ENCODE peak calls at places on chromosomes 3 and 15, in six cellular contexts. One of them, this sample, is unnamed.

GRCh38 chr3:51389423-51390183 is 1.5 kb upstream of the RBM15B start:
- DNase-seq in IMR-90: peak
- DNase-seq in H9: peak
- DNase-seq in mesenchymal stem cell: peak
- DNase-seq in neuronal stem cell: no peak
- DNase-seq in H1: peak
- DNase-seq in this sample: peak

GRCh38 chr15:45641374-45641778 is 6.5 kb downstream of the SQOR start:
- DNase-seq in IMR-90: peak
- DNase-seq in H9: no peak
- DNase-seq in mesenchymal stem cell: peak
- DNase-seq in neuronal stem cell: no peak
- DNase-seq in H1: no peak
- DNase-seq in this sample: peak

GRCh38 chr15:29337156-29337959 is 67.7 kb upstream of the NSMCE3 start:
- DNase-seq in IMR-90: peak
- DNase-seq in H9: no peak
- DNase-seq in mesenchymal stem cell: no peak
- DNase-seq in neuronal stem cell: no peak
- DNase-seq in H1: no peak
- DNase-seq in this sample: no peak

GRCh38 chr3:99765042-99765942 is 52.4 kb upstream of the CMSS1 start:
- DNase-seq in IMR-90: peak
- DNase-seq in H9: no peak
- DNase-seq in mesenchymal stem cell: peak
- DNase-seq in neuronal stem cell: no peak
- DNase-seq in H1: no peak
- DNase-seq in this sample: no peak

GRCh38 chr15:91263632-91264477 is 163.8 kb downstream of the SV2B start:
- DNase-seq in IMR-90: peak
- DNase-seq in H9: no peak
- DNase-seq in mesenchymal stem cell: no peak
- DNase-seq in neuronal stem cell: no peak
- DNase-seq in H1: no peak
- DNase-seq in this sample: peak

GRCh38 chr3:160183375-160184076 is 41.7 kb upstream of the C3orf80 start:
- DNase-seq in IMR-90: peak
- DNase-seq in H9: no peak
- DNase-seq in mesenchymal stem cell: no peak
- DNase-seq in neuronal stem cell: no peak
- DNase-seq in H1: no peak
- DNase-seq in this sample: no peak

GRCh38 chr3:159208080-159208479 is 406.2 kb downstream of the MFSD1 start:
- DNase-seq in IMR-90: no peak
- DNase-seq in H9: no peak
- DNase-seq in mesenchymal stem cell: no peak
- DNase-seq in neuronal stem cell: no peak
- DNase-seq in H1: no peak
- DNase-seq in this sample: no peak

GRCh38 chr15:30953731-30954378 is 37.6 kb downstream of the MTMR10 start:
- DNase-seq in IMR-90: peak
- DNase-seq in H9: peak
- DNase-seq in mesenchymal stem cell: peak
- DNase-seq in neuronal stem cell: no peak
- DNase-seq in H1: no peak
- DNase-seq in this sample: peak

GRCh38 chr15:93286456-93286855 is 197.4 kb upstream of the RGMA start:
- DNase-seq in IMR-90: no peak
- DNase-seq in H9: no peak
- DNase-seq in mesenchymal stem cell: no peak
- DNase-seq in neuronal stem cell: no peak
- DNase-seq in H1: no peak
- DNase-seq in this sample: peak

GRCh38 chr3:122810706-122811105 is 15.8 kb downstream of the SLC49A4 start:
- DNase-seq in IMR-90: peak
- DNase-seq in H9: no peak
- DNase-seq in mesenchymal stem cell: no peak
- DNase-seq in neuronal stem cell: no peak
- DNase-seq in H1: no peak
- DNase-seq in this sample: no peak

GRCh38 chr3:169026543-169027181 is 636.9 kb downstream of the MECOM start:
- DNase-seq in IMR-90: peak
- DNase-seq in H9: no peak
- DNase-seq in mesenchymal stem cell: peak
- DNase-seq in neuronal stem cell: no peak
- DNase-seq in H1: no peak
- DNase-seq in this sample: peak

GRCh38 chr3:188486126-188486525 is 332.2 kb downstream of the LPP start:
- DNase-seq in IMR-90: peak
- DNase-seq in H9: no peak
- DNase-seq in mesenchymal stem cell: peak
- DNase-seq in neuronal stem cell: no peak
- DNase-seq in H1: no peak
- DNase-seq in this sample: no peak

GRCh38 chr3:134462236-134463059 is 23.3 kb downstream of the ANAPC13 start:
- DNase-seq in IMR-90: peak
- DNase-seq in H9: no peak
- DNase-seq in mesenchymal stem cell: peak
- DNase-seq in neuronal stem cell: no peak
- DNase-seq in H1: peak
- DNase-seq in this sample: no peak

GRCh38 chr15:100688549-100689120 is 86.2 kb downstream of the ASB7 start:
- DNase-seq in IMR-90: no peak
- DNase-seq in H9: peak
- DNase-seq in mesenchymal stem cell: no peak
- DNase-seq in neuronal stem cell: no peak
- DNase-seq in H1: no peak
- DNase-seq in this sample: no peak

GRCh38 chr3:78919021-78919755 is 848.6 kb downstream of the ROBO1 start:
- DNase-seq in IMR-90: peak
- DNase-seq in H9: no peak
- DNase-seq in mesenchymal stem cell: peak
- DNase-seq in neuronal stem cell: no peak
- DNase-seq in H1: no peak
- DNase-seq in this sample: no peak

GRCh38 chr3:98985406-98985805 is 83.9 kb upstream of the DCBLD2 start:
- DNase-seq in IMR-90: no peak
- DNase-seq in H9: no peak
- DNase-seq in mesenchymal stem cell: no peak
- DNase-seq in neuronal stem cell: no peak
- DNase-seq in H1: no peak
- DNase-seq in this sample: no peak

GRCh38 chr3:71949403-71949802 is 164.5 kb upstream of the PROK2 start:
- DNase-seq in IMR-90: no peak
- DNase-seq in H9: no peak
- DNase-seq in mesenchymal stem cell: peak
- DNase-seq in neuronal stem cell: no peak
- DNase-seq in H1: no peak
- DNase-seq in this sample: no peak

GRCh38 chr3:71444028-71444860 is 139.3 kb downstream of the FOXP1 start:
- DNase-seq in IMR-90: peak
- DNase-seq in H9: no peak
- DNase-seq in mesenchymal stem cell: peak
- DNase-seq in neuronal stem cell: no peak
- DNase-seq in H1: no peak
- DNase-seq in this sample: peak

GRCh38 chr15:70474367-70474681 is 289.0 kb downstream of the UACA start:
- DNase-seq in IMR-90: no peak
- DNase-seq in H9: no peak
- DNase-seq in mesenchymal stem cell: no peak
- DNase-seq in neuronal stem cell: no peak
- DNase-seq in H1: no peak
- DNase-seq in this sample: no peak

GRCh38 chr3:69160525-69160924 is 38.1 kb upstream of the LMOD3 start:
- DNase-seq in IMR-90: no peak
- DNase-seq in H9: no peak
- DNase-seq in mesenchymal stem cell: no peak
- DNase-seq in neuronal stem cell: no peak
- DNase-seq in H1: no peak
- DNase-seq in this sample: no peak

GRCh38 chr15:27092404-27092803 is 121.4 kb downstream of the GABRG3 start:
- DNase-seq in IMR-90: no peak
- DNase-seq in H9: no peak
- DNase-seq in mesenchymal stem cell: no peak
- DNase-seq in neuronal stem cell: no peak
- DNase-seq in H1: no peak
- DNase-seq in this sample: no peak

GRCh38 chr15:27101982-27102381 is 131.0 kb downstream of the GABRG3 start:
- DNase-seq in IMR-90: no peak
- DNase-seq in H9: no peak
- DNase-seq in mesenchymal stem cell: no peak
- DNase-seq in neuronal stem cell: no peak
- DNase-seq in H1: no peak
- DNase-seq in this sample: no peak

GRCh38 chr15:27097506-27097905 is 126.5 kb downstream of the GABRG3 start:
- DNase-seq in IMR-90: no peak
- DNase-seq in H9: no peak
- DNase-seq in mesenchymal stem cell: no peak
- DNase-seq in neuronal stem cell: no peak
- DNase-seq in H1: no peak
- DNase-seq in this sample: no peak

GRCh38 chr15:27091270-27091940 is 120.4 kb downstream of the GABRG3 start:
- DNase-seq in IMR-90: no peak
- DNase-seq in H9: no peak
- DNase-seq in mesenchymal stem cell: peak
- DNase-seq in neuronal stem cell: no peak
- DNase-seq in H1: no peak
- DNase-seq in this sample: no peak

GRCh38 chr15:27095809-27096580 is 125.0 kb downstream of the GABRG3 start:
- DNase-seq in IMR-90: no peak
- DNase-seq in H9: no peak
- DNase-seq in mesenchymal stem cell: peak
- DNase-seq in neuronal stem cell: no peak
- DNase-seq in H1: no peak
- DNase-seq in this sample: no peak
- H2AK5ac ChIP-seq in IMR-90: no peak
- H2AK5ac ChIP-seq in H9: no peak
- H2AK5ac ChIP-seq in mesenchymal stem cell: no peak
- H2AK5ac ChIP-seq in neuronal stem cell: no peak
- H2AK5ac ChIP-seq in H1: no peak
- H2AK5ac ChIP-seq in this sample: no peak

DNA sequence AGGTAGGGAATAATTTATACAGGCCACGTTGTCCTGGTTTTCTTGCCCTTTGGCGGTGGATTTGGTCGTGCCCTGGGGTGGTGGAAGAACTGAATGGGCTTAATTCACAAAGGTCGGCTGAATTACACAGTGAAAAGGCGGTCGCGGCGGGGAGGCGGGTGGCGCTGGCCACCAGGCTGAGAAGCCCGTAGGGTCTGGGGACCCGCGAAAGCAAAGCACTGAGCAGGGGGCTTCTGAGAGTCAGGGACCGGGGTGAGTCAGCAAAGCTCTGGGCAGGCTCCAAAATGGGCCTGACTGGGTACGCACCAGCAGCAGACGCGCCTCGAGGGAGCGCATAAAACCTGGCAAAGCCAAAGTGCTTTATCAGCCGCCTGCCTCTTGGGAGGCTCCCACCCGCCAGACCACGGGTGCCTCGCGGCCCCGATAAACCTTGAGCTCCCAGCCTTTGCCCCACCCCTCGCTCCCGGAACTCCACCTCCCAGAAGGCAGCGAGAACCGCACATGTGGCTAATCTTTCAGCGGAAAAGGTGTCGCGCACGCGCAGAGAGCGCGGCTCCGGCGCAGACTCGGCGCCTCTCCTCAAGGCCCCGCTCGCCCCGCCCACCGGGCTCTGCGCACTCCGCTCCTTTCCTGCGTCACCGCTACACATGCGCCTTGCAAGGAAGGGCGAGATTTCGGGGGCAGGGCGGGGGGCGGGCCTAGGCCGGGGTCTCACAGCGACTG is 377 bp upstream of the ABCF3 start:
- DNase-seq in IMR-90: peak
- DNase-seq in H9: peak
- DNase-seq in mesenchymal stem cell: peak
- DNase-seq in neuronal stem cell: peak
- DNase-seq in H1: peak
- DNase-seq in this sample: peak
- H2AK5ac ChIP-seq in IMR-90: peak
- H2AK5ac ChIP-seq in H9: no peak
- H2AK5ac ChIP-seq in mesenchymal stem cell: peak
- H2AK5ac ChIP-seq in neuronal stem cell: no peak
- H2AK5ac ChIP-seq in H1: no peak
- H2AK5ac ChIP-seq in this sample: peak

DNA sequence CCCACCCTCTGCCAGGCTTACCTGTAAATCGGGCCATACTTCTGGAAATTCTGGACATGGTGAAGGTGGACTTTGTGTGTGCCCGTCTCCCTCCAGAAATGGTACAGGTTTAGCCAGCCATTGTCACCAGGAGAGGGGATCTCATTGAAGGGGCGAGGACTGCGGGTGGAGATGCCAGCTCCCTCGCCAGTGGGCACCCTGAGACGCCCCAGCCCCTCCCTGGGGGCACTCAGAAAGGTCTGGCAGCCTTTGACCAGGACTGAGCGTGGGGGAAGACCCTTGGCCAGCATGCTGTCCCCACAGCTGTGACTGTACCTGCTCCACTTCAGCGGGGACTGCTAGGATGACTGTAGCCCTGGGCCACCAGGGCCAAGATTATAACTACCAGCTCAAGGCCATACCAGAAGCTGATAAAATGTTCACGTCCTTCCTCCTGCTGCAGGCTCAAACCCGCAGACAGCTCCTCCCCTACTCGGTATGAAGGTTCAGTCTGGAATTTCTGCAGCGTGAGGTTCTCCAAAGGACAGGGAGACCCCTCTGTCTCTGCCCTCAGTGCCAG is at the start of gene CYP11A1:
- DNase-seq in IMR-90: no peak
- DNase-seq in H9: no peak
- DNase-seq in mesenchymal stem cell: no peak
- DNase-seq in neuronal stem cell: no peak
- DNase-seq in H1: no peak
- DNase-seq in this sample: peak
- H2AK5ac ChIP-seq in IMR-90: no peak
- H2AK5ac ChIP-seq in H9: no peak
- H2AK5ac ChIP-seq in mesenchymal stem cell: no peak
- H2AK5ac ChIP-seq in neuronal stem cell: peak
- H2AK5ac ChIP-seq in H1: no peak
- H2AK5ac ChIP-seq in this sample: peak

DNA sequence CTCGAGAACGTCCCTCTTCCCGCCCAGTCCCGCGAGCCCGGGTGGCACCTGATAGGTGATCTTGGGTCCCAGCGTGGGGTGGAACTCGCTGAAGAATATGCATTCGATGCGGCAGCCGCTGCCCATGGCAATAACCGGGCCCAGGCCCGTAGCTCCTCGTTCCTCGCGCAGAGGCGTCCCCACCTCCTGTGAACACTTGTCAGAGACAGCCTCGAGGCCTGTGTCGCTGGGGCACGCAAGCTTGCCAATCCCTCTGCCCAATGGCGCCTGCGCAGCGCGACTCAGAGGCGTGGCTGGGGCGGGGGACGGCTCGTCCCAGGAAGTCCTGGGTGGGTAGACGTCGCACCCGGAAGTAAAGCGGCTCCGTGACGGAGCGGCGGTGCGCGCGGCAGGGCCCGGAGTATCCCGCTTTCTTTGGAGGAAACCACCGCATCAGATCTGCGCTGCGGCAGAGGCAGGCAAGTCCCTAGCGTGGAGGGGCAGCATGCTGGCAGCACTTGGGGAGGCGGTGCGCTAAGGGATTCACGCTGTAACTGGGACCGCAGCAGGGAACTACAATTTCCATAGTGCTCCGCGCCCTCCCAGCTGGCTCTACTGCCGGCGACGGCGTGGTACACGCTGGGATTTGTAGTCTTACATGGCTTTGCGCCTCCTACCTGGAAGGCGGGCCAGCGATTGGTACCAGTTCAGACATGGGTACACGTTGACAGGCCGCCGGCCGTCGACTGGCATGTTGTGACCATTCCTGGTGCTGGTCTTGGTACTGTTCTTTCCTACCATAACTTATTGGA is at the start of the genes CYB561D2 and NPRL2:
- DNase-seq in IMR-90: peak
- DNase-seq in H9: peak
- DNase-seq in mesenchymal stem cell: peak
- DNase-seq in neuronal stem cell: peak
- DNase-seq in H1: peak
- DNase-seq in this sample: peak
- H2AK5ac ChIP-seq in IMR-90: peak
- H2AK5ac ChIP-seq in H9: no peak
- H2AK5ac ChIP-seq in mesenchymal stem cell: peak
- H2AK5ac ChIP-seq in neuronal stem cell: peak
- H2AK5ac ChIP-seq in H1: no peak
- H2AK5ac ChIP-seq in this sample: peak

This sample was measured in trophoblast cell.